ENCODE peak calls at places on chromosomes 5 and 9, in seven cellular contexts. W, N, P, S, Z, K and I are unnamed samples.

GRCh38 chr5:154740483-154740882 is 14.7 kb upstream of the LARP1 start:
- DNase-seq in W (no peak), N (no peak), P (no peak), S (no peak), Z (peak), K (no peak), I (no peak)

GRCh38 chr9:127884427-127884911 is 7.0 kb upstream of the AK1 start:
- DNase-seq in W (no peak), N (no peak), P (peak), S (no peak), Z (peak), K (peak), I (no peak)

GRCh38 chr5:56155085-56155484 is 78.0 kb downstream of the ANKRD55 start:
- DNase-seq in W (no peak), N (no peak), P (no peak), S (no peak), Z (no peak), K (no peak), I (no peak)

GRCh38 chr5:14528926-14529325 is 52.7 kb upstream of the OTULINL start:
- DNase-seq in W (peak), N (no peak), P (no peak), S (no peak), Z (no peak), K (no peak), I (no peak)

GRCh38 chr5:144048254-144048856 is 122.1 kb downstream of the YIPF5 start:
- DNase-seq in W (no peak), N (no peak), P (no peak), S (no peak), Z (no peak), K (no peak), I (no peak)

GRCh38 chr5:171367424-171368370 is 20.0 kb upstream of the NPM1 start:
- DNase-seq in W (no peak), N (no peak), P (peak), S (no peak), Z (no peak), K (no peak), I (no peak)

GRCh38 chr5:172284275-172284971 is 859 bp upstream of the UBTD2 start:
- DNase-seq in W (no peak), N (no peak), P (peak), S (no peak), Z (no peak), K (peak), I (no peak)

GRCh38 chr5:172411423-172412111 is 42.8 kb downstream of the SH3PXD2B start:
- DNase-seq in W (no peak), N (peak), P (no peak), S (no peak), Z (no peak), K (no peak), I (no peak)

GRCh38 chr5:60163762-60164161 is 270.2 kb upstream of the PDE4D start:
- DNase-seq in W (no peak), N (no peak), P (no peak), S (no peak), Z (no peak), K (no peak), I (no peak)

GRCh38 chr5:36240779-36241635 is 718 bp downstream of the NADK2 start:
- DNase-seq in W (peak), N (peak), P (peak), S (peak), Z (peak), K (peak), I (peak)

GRCh38 chr9:114177423-114178064 is 22.2 kb downstream of the COL27A1 start:
- DNase-seq in W (no peak), N (no peak), P (peak), S (no peak), Z (no peak), K (no peak), I (no peak)

GRCh38 chr9:21047315-21047714 is 15.9 kb upstream of the HACD4 start:
- DNase-seq in W (no peak), N (no peak), P (no peak), S (no peak), Z (no peak), K (no peak), I (no peak)

GRCh38 chr9:35110327-35110758 is 5.3 kb downstream of the ATOSB start:
- DNase-seq in W (no peak), N (no peak), P (peak), S (no peak), Z (peak), K (peak), I (no peak)

GRCh38 chr9:87796232-87796631 is 70.3 kb downstream of the CTSL start:
- DNase-seq in W (no peak), N (no peak), P (no peak), S (no peak), Z (no peak), K (no peak), I (no peak)

GRCh38 chr5:135598691-135599395 is 20.1 kb upstream of the CXCL14 start:
- DNase-seq in W (no peak), N (no peak), P (no peak), S (no peak), Z (no peak), K (peak), I (no peak)

GRCh38 chr9:114338187-114338586 is 8.5 kb downstream of the ORM2 start:
- DNase-seq in W (no peak), N (no peak), P (no peak), S (no peak), Z (no peak), K (no peak), I (no peak)

GRCh38 chr5:120615967-120616645 is 152.0 kb downstream of the PRR16 start:
- DNase-seq in W (no peak), N (no peak), P (peak), S (no peak), Z (no peak), K (no peak), I (peak)

GRCh38 chr9:119986205-119986604 is 593.8 kb downstream of the CDK5RAP2 start:
- DNase-seq in W (no peak), N (no peak), P (no peak), S (no peak), Z (no peak), K (no peak), I (no peak)

GRCh38 chr5:154199263-154199662 is 8.7 kb downstream of the GALNT10 start:
- DNase-seq in W (no peak), N (no peak), P (no peak), S (no peak), Z (no peak), K (no peak), I (no peak)

GRCh38 chr5:150640311-150641005 is at the start of gene SYNPO:
- DNase-seq in W (no peak), N (no peak), P (peak), S (no peak), Z (peak), K (peak), I (no peak)

GRCh38 chr9:85166808-85167545 is 497.4 kb downstream of the NTRK2 start:
- DNase-seq in W (no peak), N (no peak), P (no peak), S (no peak), Z (no peak), K (no peak), I (no peak)

GRCh38 chr5:16456103-16456832 is 9.3 kb downstream of the ZNF622 start:
- DNase-seq in W (peak), N (peak), P (peak), S (no peak), Z (peak), K (no peak), I (peak)

GRCh38 chr9:96178153-96178552 is 123.8 kb downstream of the HSD17B3 start:
- DNase-seq in W (no peak), N (no peak), P (no peak), S (no peak), Z (no peak), K (no peak), I (no peak)

GRCh38 chr5:171342362-171343111 is 33.5 kb downstream of the TLX3 start:
- DNase-seq in W (peak), N (peak), P (peak), S (no peak), Z (no peak), K (no peak), I (peak)

GRCh38 chr5:73625314-73625904 is 587 bp upstream of the ARHGEF28 start:
- DNase-seq in W (no peak), N (no peak), P (no peak), S (no peak), Z (peak), K (no peak), I (no peak)

GRCh38 chr9:75088646-75089368 is 493 bp downstream of the OSTF1 start:
- DNase-seq in W (no peak), N (peak), P (peak), S (no peak), Z (peak), K (peak), I (no peak)

GRCh38 chr5:77316871-77317661 is 106.6 kb downstream of the PDE8B start:
- DNase-seq in W (no peak), N (no peak), P (no peak), S (no peak), Z (no peak), K (no peak), I (no peak)